ENCODE peak calls at places on chromosomes 2 and 18, in five cellular contexts. G is neuronal stem cell, R is H1, K is H9, M is mesenchymal stem cell. I is an unnamed sample.

GRCh38 chr2:177242136-177242987 is 22.2 kb downstream of the NFE2L2 start:
- DNase-seq in G (no peak), R (no peak), K (no peak), M (peak; percentile 97), I (peak; percentile 95)

GRCh38 chr2:130894326-130894942 is 57.7 kb downstream of the ARHGEF4 start:
- DNase-seq in G (no peak), R (no peak), K (no peak), M (no peak), I (no peak)

GRCh38 chr2:225367482-225367881 is 32.0 kb upstream of the NYAP2 start:
- DNase-seq in G (no peak), R (no peak), K (peak; percentile 31), M (peak; percentile 22), I (no peak)

GRCh38 chr2:72236445-72237067 is 88.9 kb upstream of the CYP26B1 start:
- DNase-seq in G (no peak), R (no peak), K (no peak), M (peak; percentile 63), I (peak; percentile 39)

GRCh38 chr18:2709316-2709715 is 53.8 kb downstream of the SMCHD1 start:
- DNase-seq in G (no peak), R (no peak), K (no peak), M (no peak), I (no peak)

GRCh38 chr2:239357954-239358754 is 42.7 kb downstream of the HDAC4 start:
- DNase-seq in G (no peak), R (no peak), K (no peak), M (peak; percentile 11), I (no peak)

GRCh38 chr2:66686768-66687167 is 251.8 kb downstream of the MEIS1 start:
- DNase-seq in G (no peak), R (no peak), K (no peak), M (peak; percentile 24), I (no peak)

GRCh38 chr2:217824223-217824622 is 178.6 kb downstream of the TNS1 start:
- DNase-seq in G (no peak), R (no peak), K (no peak), M (no peak), I (no peak)

GRCh38 chr2:88613921-88614320 is 13.3 kb downstream of the EIF2AK3 start:
- DNase-seq in G (no peak), R (no peak), K (no peak), M (peak; percentile 11), I (peak; percentile 55)

GRCh38 chr2:46252891-46253659 is 44.1 kb upstream of the EPAS1 start:
- DNase-seq in G (no peak), R (no peak), K (no peak), M (peak; percentile 77), I (peak; percentile 42)

GRCh38 chr2:131535526-131535925 is 7.8 kb downstream of the CCDC74A start:
- DNase-seq in G (no peak), R (peak; percentile 37), K (no peak), M (no peak), I (no peak)

GRCh38 chr18:79496237-79496977 is 100.7 kb downstream of the NFATC1 start:
- DNase-seq in G (no peak), R (no peak), K (no peak), M (peak; percentile 43), I (no peak)

GRCh38 chr2:166637051-166637450 is 143.0 kb upstream of the SCN7A start:
- DNase-seq in G (no peak), R (no peak), K (no peak), M (peak; percentile 12), I (no peak)

GRCh38 chr18:28153485-28154065 is 23.4 kb downstream of the CDH2 start:
- DNase-seq in G (no peak), R (no peak), K (no peak), M (peak; percentile 70), I (no peak)

GRCh38 chr2:189111063-189111715 is 68.4 kb downstream of the COL5A2 start:
- DNase-seq in G (no peak), R (no peak), K (no peak), M (no peak), I (no peak)

GRCh38 chr18:79987566-79987965 is 797 bp downstream of the TXNL4A start:
- DNase-seq in G (no peak), R (no peak), K (no peak), M (peak; percentile 51), I (no peak)

GRCh38 chr2:71292159-71292558 is 39.4 kb upstream of the ZNF638 start:
- DNase-seq in G (no peak), R (no peak), K (no peak), M (no peak), I (no peak)

GRCh38 chr2:228688007-228688645 is 506.6 kb upstream of the SPHKAP start:
- DNase-seq in G (no peak), R (no peak), K (no peak), M (peak; percentile 79), I (no peak)

GRCh38 chr2:179811042-179811441 is 50.4 kb downstream of the ZNF385B start:
- DNase-seq in G (no peak), R (no peak), K (no peak), M (no peak), I (no peak)

GRCh38 chr18:76451475-76452331 is 43.3 kb downstream of the ZNF516 start:
- DNase-seq in G (peak; percentile 21), R (peak; percentile 43), K (peak; percentile 27), M (peak; percentile 39), I (no peak)

GRCh38 chr2:189669913-189670312 is 4.6 kb upstream of the ANKAR start:
- DNase-seq in G (no peak), R (no peak), K (no peak), M (no peak), I (no peak)

GRCh38 chr18:35045121-35045520 is 3.9 kb downstream of the MAPRE2 start:
- DNase-seq in G (no peak), R (no peak), K (no peak), M (peak; percentile 77), I (no peak)

GRCh38 chr2:69978157-69978904 is 16.9 kb upstream of the ASPRV1 start:
- DNase-seq in G (no peak), R (no peak), K (no peak), M (peak; percentile 12), I (peak; percentile 99)

GRCh38 chr18:1408331-1408835 is 503.7 kb downstream of the ADCYAP1 start:
- DNase-seq in G (no peak), R (no peak), K (no peak), M (no peak), I (no peak)

GRCh38 chr2:121527009-121527682 is 3.5 kb upstream of the RNU4ATAC start:
- DNase-seq in G (no peak), R (no peak), K (no peak), M (no peak), I (no peak)

GRCh38 chr2:86790134-86790827 is 432 bp downstream of the CD8A start:
- DNase-seq in G (no peak), R (peak; percentile 68), K (peak; percentile 63), M (no peak), I (no peak)

GRCh38 chr2:51441786-51442185 is 409.9 kb upstream of the NRXN1 start:
- DNase-seq in G (no peak), R (no peak), K (no peak), M (no peak), I (no peak)

GRCh38 chr18:22439447-22439846 is 21.7 kb upstream of the CTAGE1 start:
- DNase-seq in G (no peak), R (no peak), K (no peak), M (peak; percentile 22), I (no peak)

GRCh38 chr2:188819781-188820180 is 154.4 kb upstream of the COL3A1 start:
- DNase-seq in G (no peak), R (no peak), K (no peak), M (peak; percentile 64), I (peak; percentile 83)

GRCh38 chr2:82993631-82994030 is 1465.4 kb downstream of the SUCLG1 start:
- DNase-seq in G (no peak), R (no peak), K (no peak), M (no peak), I (peak; percentile 32)

GRCh38 chr18:9333441-9334350 is 877 bp upstream of the TWSG1 start:
- DNase-seq in G (no peak), R (peak; percentile 70), K (peak; percentile 68), M (no peak), I (peak; percentile 12)

DNA sequence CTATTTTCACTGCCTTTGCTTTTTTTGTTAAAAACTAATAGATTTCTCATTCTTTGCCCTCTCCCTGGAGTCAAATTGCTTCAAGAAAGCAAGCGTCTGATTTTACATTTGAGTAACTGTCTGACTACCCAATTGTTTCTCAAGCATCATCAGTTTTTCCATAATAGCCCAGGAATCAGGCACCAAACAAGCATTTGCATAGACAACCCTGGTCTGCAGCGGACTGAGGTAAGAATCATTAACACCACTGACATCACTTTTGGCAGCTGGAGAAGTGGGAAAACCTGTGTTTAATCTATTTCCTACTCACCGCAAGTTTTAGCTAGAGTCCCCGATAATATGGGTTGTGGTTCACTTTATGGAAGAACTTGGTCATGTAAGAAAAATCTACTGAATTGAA is 55.7 kb downstream of the IRS1 start:
- DNase-seq in G (no peak), R (no peak), K (no peak), M (no peak), I (no peak)
- H3K4ac ChIP-seq in G (no peak overlapping the region), R (no peak overlapping the region), K (no peak overlapping the region), M (no peak overlapping the region), I (no peak overlapping the region)

GRCh38 chr2:200406379-200406778 is 99.9 kb downstream of the SPATS2L start:
- DNase-seq in G (no peak), R (no peak), K (no peak), M (peak; percentile 56), I (no peak)
- H3K18ac ChIP-seq in G (no peak overlapping the region), R (no peak overlapping the region), K (no peak overlapping the region), M (peak overlapping the region; percentile 55), I (peak overlapping the region; percentile 64)

GRCh38 chr2:515728-516127 is 161.5 kb downstream of the TMEM18 start:
- DNase-seq in G (no peak), R (no peak), K (no peak), M (no peak), I (no peak)
- H2BK12ac ChIP-seq in G (no peak overlapping the region), R (no peak overlapping the region), K (no peak overlapping the region), M (no peak overlapping the region), I (no peak overlapping the region)

DNA sequence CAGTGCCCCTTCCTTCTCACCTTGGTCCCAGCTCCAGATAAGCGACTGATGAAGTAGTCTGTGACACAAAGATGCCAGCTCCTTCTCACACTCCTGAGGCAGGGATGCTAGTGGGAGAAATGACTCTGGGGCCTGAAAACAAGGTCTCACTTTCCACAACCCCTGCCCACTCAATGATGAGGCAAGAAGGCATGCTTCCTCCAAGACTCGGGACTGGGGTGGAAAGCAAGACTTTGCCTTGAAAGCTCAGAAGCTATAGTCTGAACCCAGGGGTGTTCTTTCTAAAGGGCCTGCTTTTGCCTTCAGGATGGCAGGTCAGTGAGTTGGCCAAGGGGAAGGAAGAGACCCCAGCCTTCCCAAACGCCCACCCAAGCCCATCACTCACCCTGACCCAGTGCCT is 1.4 kb downstream of the CCDC142 start:
- DNase-seq in G (no peak), R (no peak), K (no peak), M (no peak), I (no peak)
- H3K4ac ChIP-seq in G (no peak overlapping the region), R (no peak overlapping the region), K (no peak overlapping the region), M (no peak overlapping the region), I (peak overlapping the region; percentile 51)

GRCh38 chr2:145750617-145751016 is 1230.7 kb upstream of the ZEB2 start:
- DNase-seq in G (no peak), R (no peak), K (no peak), M (no peak), I (no peak)

GRCh38 chr2:145751155-145751554 is 1231.2 kb upstream of the ZEB2 start:
- DNase-seq in G (no peak), R (no peak), K (no peak), M (peak; percentile 37), I (no peak)

GRCh38 chr2:145750074-145750473 is 1230.2 kb upstream of the ZEB2 start:
- DNase-seq in G (no peak), R (no peak), K (no peak), M (no peak), I (no peak)

GRCh38 chr2:145752091-145752806 is 1232.3 kb upstream of the ZEB2 start:
- DNase-seq in G (peak; percentile 41), R (no peak), K (no peak), M (peak; percentile 89), I (peak; percentile 47)

GRCh38 chr2:145751634-145752033 is 1231.7 kb upstream of the ZEB2 start:
- DNase-seq in G (no peak), R (no peak), K (no peak), M (peak; percentile 80), I (peak; percentile 2)
- H3K18ac ChIP-seq in G (no peak overlapping the region), R (no peak overlapping the region), K (no peak overlapping the region), M (peak overlapping the region; percentile 85), I (no peak overlapping the region)

I was measured in trophoblast cell.